ENCODE peak calls at places on chromosomes 2 and 18, in eight cellular contexts. V is NCI-H1092, R is MV-4-11, O is head of caudate nucleus, Z is neuronal stem cell, D is kidney glomerular epithelial cell, M is mesothelial cell of epicardium, F is transverse colon. U is an unnamed sample.

GRCh38 chr2:30022444-30023071 is 101.2 kb upstream of the ALK start:
- DNase-seq in V (no peak), R (peak; percentile 41), O (no peak), Z (no peak), D (no peak), M (no peak), F (no peak), U (no peak)

GRCh38 chr2:80326214-80326613 is 21.7 kb upstream of the LRRTM1 start:
- DNase-seq in V (peak; percentile 0), R (no peak), O (peak; percentile 64), Z (no peak), D (peak; percentile 39), M (no peak), F (no peak), U (peak; percentile 26)

GRCh38 chr2:105118960-105119359 is 81.1 kb downstream of the MRPS9 start:
- DNase-seq in V (no peak), R (no peak), O (no peak), Z (peak; percentile 21), D (no peak), M (no peak), F (no peak), U (no peak)

GRCh38 chr2:238763471-238763995 is 84.4 kb upstream of the TWIST2 start:
- DNase-seq in V (no peak), R (no peak), O (no peak), Z (no peak), D (no peak), M (no peak), F (no peak), U (no peak)

GRCh38 chr2:96747061-96747460 is 7.2 kb upstream of the LMAN2L start:
- DNase-seq in V (no peak), R (no peak), O (no peak), Z (no peak), D (no peak), M (no peak), F (no peak), U (no peak)

GRCh38 chr2:237978058-237978712 is 11.4 kb downstream of the UBE2F start:
- DNase-seq in V (no peak), R (no peak), O (peak; percentile 76), Z (no peak), D (no peak), M (no peak), F (no peak), U (no peak)

GRCh38 chr2:236621786-236622185 is 52.2 kb downstream of the ACKR3 start:
- DNase-seq in V (no peak), R (no peak), O (no peak), Z (no peak), D (no peak), M (no peak), F (no peak), U (no peak)

GRCh38 chr2:210553371-210553770 is 3.0 kb upstream of the CPS1 start:
- DNase-seq in V (no peak), R (no peak), O (no peak), Z (no peak), D (no peak), M (no peak), F (no peak), U (no peak)

GRCh38 chr18:49013961-49014604 is 63.3 kb upstream of the SMAD7 start:
- DNase-seq in V (no peak), R (no peak), O (no peak), Z (no peak), D (no peak), M (peak; percentile 11), F (peak; percentile 6), U (no peak)